ENCODE peak calls at places on chromosomes 5 and 9, in five cellular contexts. U is transverse colon, W is Caco-2, Z is fibroblast of pulmonary artery, V is hepatocyte. T is an unnamed sample.

GRCh38 chr5:127858116-127858784 is 155.1 kb downstream of the CCDC192 start:
- DNase-seq in W (no peak), U (no peak), V (no peak), Z (peak), T (no peak)

GRCh38 chr5:92309336-92309991 is 926.3 kb upstream of the ARRDC3 start:
- DNase-seq in W (no peak), V (peak), Z (peak), U (no peak), T (peak)

GRCh38 chr5:139131062-139131856 is 66.9 kb downstream of the SIL1 start:
- DNase-seq in Z (peak), W (no peak), V (peak), U (peak), T (no peak)

GRCh38 chr9:91628892-91629291 is 205.3 kb upstream of the NFIL3 start:
- DNase-seq in U (no peak), V (no peak), Z (no peak), W (no peak), T (no peak)

GRCh38 chr9:136539427-136540412 is 6.1 kb downstream of the NOTCH1 start:
- DNase-seq in W (peak), U (peak), V (peak), Z (peak), T (no peak)

GRCh38 chr5:89445106-89445745 is 562.2 kb upstream of the MEF2C start:
- DNase-seq in V (no peak), U (no peak), Z (no peak), W (no peak), T (no peak)

GRCh38 chr5:52987711-52988329 is 1.3 kb upstream of the ITGA2 start:
- DNase-seq in U (no peak), Z (peak), W (peak), V (peak), T (no peak)

GRCh38 chr5:170297589-170298462 is at the start of gene LCP2:
- DNase-seq in U (no peak), V (no peak), Z (no peak), W (no peak), T (no peak)

GRCh38 chr5:1471240-1471853 is 26.1 kb upstream of the SLC6A3 start:
- DNase-seq in V (no peak), Z (no peak), U (no peak), W (no peak), T (no peak)

GRCh38 chr9:26744362-26744965 is 148.1 kb downstream of the CAAP1 start:
- DNase-seq in V (peak), U (no peak), W (no peak), Z (peak), T (no peak)

GRCh38 chr5:109223521-109223920 is 186.3 kb downstream of the PJA2 start:
- DNase-seq in W (no peak), Z (no peak), U (no peak), V (no peak), T (no peak)

GRCh38 chr5:155943516-155944407 is 383.2 kb upstream of the SGCD start:
- DNase-seq in U (peak), V (peak), Z (peak), W (peak), T (peak)

GRCh38 chr9:3646226-3646625 is 120.4 kb upstream of the RFX3 start:
- DNase-seq in Z (no peak), W (no peak), U (no peak), V (no peak), T (no peak)

GRCh38 chr9:5513966-5514365 is 3.6 kb downstream of the PDCD1LG2 start:
- DNase-seq in W (no peak), V (no peak), U (no peak), Z (no peak), T (no peak)

GRCh38 chr5:133304707-133305216 is 252.9 kb downstream of the HSPA4 start:
- DNase-seq in U (no peak), V (no peak), Z (no peak), W (no peak), T (no peak)

GRCh38 chr5:53037141-53037859 is 48.1 kb downstream of the ITGA2 start:
- DNase-seq in V (no peak), U (no peak), W (no peak), Z (peak), T (no peak)

GRCh38 chr5:150431048-150431447 is 18.3 kb upstream of the CD74 start:
- DNase-seq in Z (no peak), U (no peak), V (no peak), W (no peak), T (no peak)

GRCh38 chr5:15383469-15383868 is 116.5 kb upstream of the FBXL7 start:
- DNase-seq in V (peak), W (no peak), Z (peak), U (no peak), T (no peak)

GRCh38 chr5:134099288-134099872 is 15.1 kb upstream of the TCF7 start:
- DNase-seq in V (no peak), Z (no peak), W (no peak), U (no peak), T (no peak)

GRCh38 chr5:108919591-108920326 is 172.1 kb downstream of the FER start:
- DNase-seq in Z (peak), W (no peak), V (no peak), U (no peak), T (no peak)

GRCh38 chr5:45334939-45335338 is 361.2 kb downstream of the HCN1 start:
- DNase-seq in Z (no peak), V (no peak), U (no peak), W (no peak), T (no peak)

GRCh38 chr5:142962172-142962528 is 192.0 kb downstream of the ARHGAP26 start:
- DNase-seq in V (no peak), W (no peak), U (no peak), Z (no peak), T (no peak)

GRCh38 chr5:45507174-45507573 is 189.0 kb downstream of the HCN1 start:
- DNase-seq in U (no peak), W (no peak), V (peak), Z (peak), T (no peak)

DNA sequence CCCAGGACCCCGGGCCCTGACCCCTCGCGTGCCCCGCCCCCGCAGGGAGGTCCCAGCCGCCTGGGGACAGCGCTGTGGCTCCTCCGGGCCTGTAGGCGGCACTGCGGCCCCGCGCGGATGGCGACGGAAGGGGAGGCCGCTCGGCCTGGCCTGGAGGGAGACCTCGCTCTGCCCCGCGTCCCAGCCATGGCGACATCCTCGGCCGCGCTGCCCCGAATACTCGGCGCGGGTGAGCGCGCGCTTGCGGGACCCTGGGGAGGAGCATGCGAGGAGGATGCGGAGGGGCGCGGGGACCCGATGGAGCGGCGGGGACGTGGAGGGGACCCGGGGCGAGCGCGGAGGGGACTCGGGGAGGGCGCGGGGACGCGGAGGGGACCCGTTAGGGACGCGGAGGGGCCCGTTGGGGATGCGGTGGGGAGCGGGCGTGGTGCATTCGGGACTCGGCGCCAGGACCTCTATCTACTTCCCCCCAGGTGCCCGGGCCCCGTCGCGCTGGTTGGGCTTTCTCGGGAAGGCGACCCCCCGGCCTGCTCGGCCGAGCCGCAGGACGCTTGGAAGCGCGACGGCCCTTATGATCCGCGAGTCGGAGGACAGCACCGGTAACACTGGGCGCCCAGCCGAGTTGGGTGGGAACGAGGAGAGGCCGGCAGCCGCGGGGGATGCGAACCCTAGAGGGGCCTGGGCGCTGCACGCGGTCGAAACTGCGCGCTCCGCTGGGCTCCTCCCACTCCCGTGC is at the start of gene MRPS2:
- DNase-seq in V (peak), U (peak), W (peak), Z (peak), T (peak)
- TF ChIP-seq CTCF in V (peak), U (peak), W (peak), Z (peak), T (peak)

GRCh38 chr5:59021837-59022514 is 439.1 kb downstream of the RAB3C start:
- DNase-seq in Z (no peak), W (no peak), V (no peak), U (peak), T (no peak)

GRCh38 chr5:59021286-59021673 is 438.4 kb downstream of the RAB3C start:
- DNase-seq in Z (no peak), V (peak), U (no peak), W (no peak), T (no peak)

GRCh38 chr5:59027145-59027907 is 444.5 kb downstream of the RAB3C start:
- DNase-seq in V (no peak), U (no peak), Z (no peak), W (no peak), T (no peak)

GRCh38 chr5:59020611-59021285 is 437.9 kb downstream of the RAB3C start:
- DNase-seq in V (peak), Z (peak), U (peak), W (no peak), T (no peak)

DNA sequence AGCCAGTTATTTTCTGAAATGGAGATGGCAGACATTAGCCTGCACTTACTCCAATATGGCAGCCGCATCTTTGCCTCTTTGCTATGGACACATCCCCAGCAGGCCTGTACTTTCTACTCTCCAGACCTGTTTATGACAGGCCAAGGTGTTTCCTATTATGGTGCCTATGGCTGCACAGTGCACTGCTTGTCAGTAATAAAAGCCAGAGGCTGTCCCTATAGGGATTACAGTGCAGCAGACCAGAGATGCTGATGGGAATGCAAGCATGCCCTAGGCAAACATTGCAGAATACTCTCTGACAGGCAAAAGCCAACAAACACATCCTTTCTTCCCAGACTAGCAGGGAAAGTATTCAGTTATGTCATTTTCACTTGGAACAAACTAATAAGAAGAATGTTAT is 442.9 kb downstream of the RAB3C start:
- DNase-seq in V (peak), Z (no peak), U (no peak), W (peak), T (no peak)
- H3K4me3 ChIP-seq in V (no peak), Z (no peak), U (no peak), W (no peak), T (no peak)

DNA sequence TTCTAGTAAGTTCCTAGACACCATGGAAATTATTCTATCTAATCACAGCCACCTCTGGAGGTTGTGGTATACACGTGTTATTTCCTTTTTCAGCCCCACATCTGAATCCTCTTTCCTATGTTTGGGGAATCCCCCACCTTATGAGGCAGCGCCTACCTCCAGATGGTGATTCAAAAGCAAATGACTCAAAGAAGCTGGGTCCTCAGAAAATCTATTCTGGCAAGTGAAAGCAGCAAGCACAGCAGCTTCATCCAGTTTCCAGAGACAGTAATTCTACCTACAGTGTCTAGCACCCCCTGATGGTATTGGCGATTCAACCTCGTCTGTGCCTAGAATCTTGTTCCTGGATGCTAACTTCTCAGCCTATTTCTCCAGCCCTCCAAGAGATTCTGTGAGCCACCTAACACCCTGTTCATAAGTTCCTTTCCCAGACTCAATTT is 43.0 kb downstream of the STRBP start:
- DNase-seq in V (peak), Z (peak), W (peak), U (peak), T (peak)
- TF ChIP-seq CTCF in V (peak), Z (peak), W (peak), U (peak), T (peak)

DNA sequence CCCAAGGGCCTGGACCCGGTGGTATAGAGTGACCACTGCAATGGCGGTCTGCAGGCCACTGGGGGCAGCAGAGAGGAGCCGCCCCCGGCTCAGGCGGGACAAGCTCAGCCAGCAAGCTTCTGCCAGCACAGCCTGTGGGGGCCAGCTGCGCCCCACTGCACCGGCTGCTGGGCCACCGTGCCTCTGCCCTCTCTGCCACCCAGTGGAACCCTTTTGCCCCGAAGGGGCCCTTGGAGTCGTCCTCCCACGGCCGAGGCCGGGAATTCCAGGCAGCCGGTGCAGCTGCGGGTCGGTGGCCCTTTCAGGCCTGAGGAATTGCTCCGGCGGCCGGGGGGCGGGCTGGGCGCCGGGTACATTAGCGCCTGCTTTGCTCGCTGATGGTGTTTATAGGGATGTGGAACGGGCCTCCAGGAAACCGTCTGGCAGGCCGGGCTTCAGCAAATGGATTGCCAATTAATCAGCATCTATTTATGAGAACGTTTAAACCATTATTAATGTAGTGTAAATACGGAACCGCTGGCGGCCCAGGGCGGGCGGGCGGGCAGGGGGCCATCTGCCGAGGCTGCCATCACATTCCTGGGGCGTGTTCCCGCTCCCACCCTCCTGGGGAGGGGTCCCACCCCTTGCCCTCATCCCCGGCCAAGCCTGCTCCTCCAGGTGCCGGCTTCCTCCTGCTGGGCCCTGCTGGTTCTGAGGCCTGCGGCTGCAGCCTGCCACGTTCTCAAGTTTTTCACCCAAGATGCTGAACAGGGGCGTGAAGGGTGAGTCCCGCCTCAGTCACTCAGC is 127.4 kb downstream of the BARX1 start:
- DNase-seq in V (peak), Z (peak), W (no peak), U (peak), T (peak)
- H3K4me3 ChIP-seq in V (peak), Z (peak), W (no peak), U (peak), T (peak)

T was measured in AG09309.